ENCODE peak calls at places on chromosomes 6 and 20, in seven cellular contexts. J is activated T-helper 1 cell treated with Interleukin-2 at 50 U/mL for 16 hours, E is neural crest cell, G is fibroblast of pulmonary artery, L is HT1080, S is caudate nucleus, O is RWPE1. D is an unnamed sample.

GRCh38 chr20:56860413-56860812 is 231.3 kb downstream of the TFAP2C start:
- DNase-seq in G (peak), E (no peak), L (no peak), O (no peak), S (no peak), J (no peak), D (no peak)

GRCh38 chr6:156434049-156434794 is 343.0 kb upstream of the ARID1B start:
- DNase-seq in J (no peak), L (no peak), G (no peak), E (no peak), S (no peak), O (no peak), D (no peak)

GRCh38 chr20:17499041-17499440 is 32.1 kb downstream of the BFSP1 start:
- DNase-seq in S (no peak), G (peak), L (peak), O (peak), E (no peak), J (no peak), D (no peak)

GRCh38 chr6:45724511-45724910 is 291.1 kb downstream of the CLIC5 start:
- DNase-seq in O (peak), J (no peak), G (peak), E (no peak), L (peak), S (no peak), D (no peak)

GRCh38 chr6:139690007-139690406 is 315.6 kb upstream of the CITED2 start:
- DNase-seq in L (no peak), G (no peak), J (no peak), O (no peak), E (no peak), S (no peak), D (no peak)

GRCh38 chr6:4940416-4940815 is 63.4 kb downstream of the RPP40 start:
- DNase-seq in J (no peak), S (no peak), L (no peak), E (no peak), G (no peak), O (no peak), D (no peak)

GRCh38 chr6:162833776-162834175 is 106.0 kb downstream of the PACRG start:
- DNase-seq in O (no peak), L (no peak), S (no peak), E (no peak), J (no peak), G (no peak), D (no peak)

GRCh38 chr20:1102016-1102415 is 16.4 kb upstream of the PSMF1 start:
- DNase-seq in S (no peak), J (no peak), O (no peak), G (no peak), E (no peak), L (no peak), D (no peak)

GRCh38 chr6:64084201-64084663 is 448.6 kb downstream of the PHF3 start:
- DNase-seq in S (no peak), L (no peak), E (no peak), J (no peak), G (no peak), O (no peak), D (no peak)

GRCh38 chr6:38161754-38162492 is 342.4 kb downstream of the ZFAND3 start:
- DNase-seq in G (no peak), J (no peak), L (no peak), S (no peak), E (no peak), O (no peak), D (no peak)

GRCh38 chr6:3159805-3160781 is 2.7 kb upstream of the TUBB2A start:
- DNase-seq in L (peak), J (peak), O (peak), S (peak), E (no peak), G (peak), D (no peak)

GRCh38 chr6:148629197-148629909 is 117.5 kb upstream of the UST start:
- DNase-seq in S (no peak), G (peak), L (no peak), J (no peak), E (no peak), O (no peak), D (no peak)

GRCh38 chr20:50569864-50570836 is 60.0 kb downstream of the PTPN1 start:
- DNase-seq in S (no peak), G (peak), J (no peak), L (no peak), O (no peak), E (no peak), D (no peak)

GRCh38 chr6:169370666-169371343 is 117.2 kb upstream of the THBS2 start:
- DNase-seq in J (no peak), E (no peak), O (no peak), G (peak), L (no peak), S (no peak), D (no peak)

GRCh38 chr6:149451361-149452061 is 33.3 kb downstream of the ZC3H12D start:
- DNase-seq in O (no peak), L (no peak), E (peak), G (no peak), J (no peak), S (no peak), D (no peak)

GRCh38 chr6:1798303-1798964 is 188.7 kb downstream of the FOXC1 start:
- DNase-seq in J (no peak), O (no peak), L (no peak), E (no peak), G (peak), S (no peak), D (peak)

GRCh38 chr6:41581381-41581991 is 35.3 kb downstream of the FOXP4 start:
- DNase-seq in L (peak), E (no peak), O (peak), J (no peak), G (peak), S (no peak), D (no peak)

GRCh38 chr20:9458075-9458818 is 56.1 kb upstream of the LAMP5 start:
- DNase-seq in J (no peak), S (no peak), L (peak), E (no peak), O (no peak), G (peak), D (no peak)

GRCh38 chr6:142828030-142828429 is 116.9 kb downstream of the HIVEP2 start:
- DNase-seq in J (no peak), S (no peak), L (no peak), O (no peak), G (no peak), E (no peak), D (no peak)

GRCh38 chr6:20408851-20409250 is 7.2 kb downstream of the E2F3 start:
- DNase-seq in L (no peak), G (no peak), O (no peak), S (no peak), E (no peak), J (no peak), D (no peak)

GRCh38 chr6:110878751-110879539 is 4.4 kb downstream of the AMD1 start:
- DNase-seq in L (peak), O (no peak), E (peak), G (peak), S (no peak), J (peak), D (peak)

GRCh38 chr20:45419188-45420091 is 3.5 kb downstream of the PIGT start:
- DNase-seq in S (no peak), O (peak), E (no peak), J (no peak), G (peak), L (peak), D (peak)

GRCh38 chr20:32495217-32495565 is 89.9 kb downstream of the NOL4L start:
- DNase-seq in L (no peak), O (no peak), S (no peak), E (no peak), G (no peak), J (no peak), D (no peak)

D was measured in Ammon's horn.